ENCODE peak calls at places on chromosome 5, in four cellular contexts. V is K562, M is HepG2, W is GM12878. G is an unnamed sample.

GRCh38 chr5:127666043-127666716 is 17.3 kb downstream of the CTXN3 start:
- DNase-seq in V (no peak), M (no peak), W (no peak), G (no peak)

GRCh38 chr5:93305984-93306383 is 275.0 kb downstream of the NR2F1-AS1 start:
- DNase-seq in V (no peak), M (no peak), W (no peak), G (no peak)

GRCh38 chr5:75623846-75624245 is 12.6 kb downstream of the ANKDD1B start:
- DNase-seq in V (no peak), M (no peak), W (no peak), G (no peak)

GRCh38 chr5:72956324-72957140 is 691 bp downstream of the FCHO2 start:
- DNase-seq in V (peak; percentile 76), M (peak; percentile 29), W (no peak), G (peak; percentile 56)

GRCh38 chr5:167633931-167634341 is 657.5 kb upstream of the WWC1 start:
- DNase-seq in V (no peak), M (no peak), W (no peak), G (no peak)

GRCh38 chr5:131899686-131900085 is 45.8 kb downstream of the MEIKIN start:
- DNase-seq in V (no peak), M (no peak), W (no peak), G (no peak)

GRCh38 chr5:73612799-73613198 is 13.2 kb upstream of the ARHGEF28 start:
- DNase-seq in V (no peak), M (no peak), W (no peak), G (no peak)

GRCh38 chr5:179801304-179802206 is 5.1 kb downstream of the MGAT4B start:
- DNase-seq in V (peak; percentile 51), M (peak; percentile 40), W (no peak), G (peak; percentile 81)

GRCh38 chr5:130488252-130488651 is 584.0 kb downstream of the CHSY3 start:
- DNase-seq in V (no peak), M (no peak), W (no peak), G (no peak)

GRCh38 chr5:5340206-5340729 is 82.2 kb upstream of the ICE1 start:
- DNase-seq in V (peak; percentile 78), M (peak; percentile 73), W (no peak), G (peak; percentile 37)

GRCh38 chr5:59598547-59598874 is 295.0 kb downstream of the PDE4D start:
- DNase-seq in V (no peak), M (no peak), W (no peak), G (no peak)

GRCh38 chr5:132055808-132056609 is 4.4 kb upstream of the IL3 start:
- DNase-seq in V (no peak), M (no peak), W (no peak), G (no peak)

GRCh38 chr5:99441235-99441634 is 512.4 kb upstream of the CHD1 start:
- DNase-seq in V (no peak), M (no peak), W (no peak), G (no peak)

GRCh38 chr5:76583163-76584047 is 39.8 kb downstream of the F2RL2 start:
- DNase-seq in V (peak; percentile 34), M (no peak), W (no peak), G (no peak)

GRCh38 chr5:73030531-73030930 is 74.7 kb downstream of the FCHO2 start:
- DNase-seq in V (no peak), M (no peak), W (no peak), G (no peak)

GRCh38 chr5:133244242-133244641 is 192.4 kb downstream of the HSPA4 start:
- DNase-seq in V (no peak), M (peak; percentile 65), W (no peak), G (no peak)

GRCh38 chr5:147685991-147686390 is 96.5 kb downstream of the JAKMIP2 start:
- DNase-seq in V (no peak), M (no peak), W (no peak), G (no peak)

GRCh38 chr5:136453986-136454758 is 88.8 kb upstream of the TRPC7 start:
- DNase-seq in V (no peak), M (no peak), W (no peak), G (no peak)

GRCh38 chr5:79235578-79236363 is at the start of gene JMY:
- DNase-seq in V (peak; percentile 90), M (peak; percentile 75), W (no peak), G (peak; percentile 90)

GRCh38 chr5:68171101-68171558 is 44.4 kb upstream of the PIK3R1 start:
- DNase-seq in V (no peak), M (no peak), W (no peak), G (no peak)

GRCh38 chr5:142508027-142508426 is 177.9 kb downstream of the FGF1 start:
- DNase-seq in V (no peak), M (no peak), W (no peak), G (no peak)

GRCh38 chr5:142507528-142507927 is 178.4 kb downstream of the FGF1 start:
- DNase-seq in V (peak; percentile 13), M (peak; percentile 39), W (peak; percentile 3), G (no peak)

GRCh38 chr5:142508630-142509425 is 177.1 kb downstream of the FGF1 start:
- DNase-seq in V (peak; percentile 43), M (no peak), W (no peak), G (no peak)

GRCh38 chr5:142506046-142506445 is 179.8 kb downstream of the FGF1 start:
- DNase-seq in V (peak; percentile 14), M (no peak), W (no peak), G (no peak)

DNA sequence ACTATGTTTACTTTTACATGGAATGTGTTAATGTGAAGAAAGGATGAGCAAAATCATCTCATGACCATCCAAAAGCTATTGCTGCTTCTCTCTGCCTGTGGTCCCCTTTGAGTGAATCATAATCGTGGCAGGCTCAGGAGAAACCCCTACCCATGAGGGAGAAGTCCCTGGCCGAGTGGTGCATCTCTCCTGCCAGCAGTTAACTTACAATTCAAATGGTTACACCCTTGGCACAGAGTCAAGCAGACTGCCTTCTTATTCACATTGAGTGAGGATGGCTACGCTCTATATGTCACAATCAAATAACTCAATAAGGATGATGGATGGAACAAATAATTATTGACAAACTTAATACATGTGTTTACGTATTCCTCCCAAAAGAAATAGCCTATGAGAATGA is 179.1 kb downstream of the FGF1 start:
- DNase-seq in V (no peak), M (no peak), W (no peak), G (no peak)
- TF ChIP-seq FOXK2 in V (no peak), M (no peak), W (no peak), G (no peak)

GRCh38 chr5:35575578-35575977 is 42.1 kb upstream of the SPEF2 start:
- DNase-seq in V (no peak), M (no peak), W (no peak), G (no peak)
- TF ChIP-seq FOXK2 in V (no peak), M (no peak), W (no peak), G (no peak)

DNA sequence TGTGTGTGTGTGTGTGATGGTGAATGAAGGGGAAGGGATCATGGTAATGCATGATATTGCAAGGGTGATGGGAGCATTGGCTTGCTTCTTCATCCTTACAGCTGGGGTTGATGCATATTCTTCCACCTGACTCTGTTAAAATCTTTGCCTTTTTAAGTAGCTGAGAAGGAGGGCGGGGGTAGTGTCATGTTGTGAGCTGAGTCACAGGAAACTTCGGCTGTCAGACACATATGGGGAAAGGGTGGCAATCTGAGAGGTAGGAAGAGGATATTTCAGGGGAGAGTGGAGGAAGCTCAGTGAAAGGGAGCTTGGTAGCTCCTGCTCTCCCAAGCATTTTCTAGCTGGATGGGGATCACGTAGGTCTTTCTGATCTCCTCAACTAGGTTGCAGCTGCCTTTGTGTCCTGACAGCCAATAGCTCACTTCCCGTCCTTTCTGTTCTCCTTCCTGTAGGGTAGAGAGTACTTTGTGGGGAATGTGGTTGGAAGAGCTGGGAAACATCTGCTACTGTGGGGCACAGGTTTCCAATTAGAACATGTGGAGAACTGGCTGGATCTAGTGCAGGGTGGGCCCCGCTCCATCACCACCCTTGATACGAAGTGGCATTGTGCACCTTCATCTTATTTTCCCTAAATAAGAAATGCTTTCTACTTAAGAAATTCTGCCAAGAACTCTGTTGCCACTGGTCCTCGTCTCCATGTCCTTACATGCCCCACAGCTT is 18.1 kb upstream of the CLK4 start:
- DNase-seq in V (no peak), M (no peak), W (no peak), G (no peak)
- TF ChIP-seq FOXK2 in V (no peak), M (no peak), W (no peak), G (no peak)

DNA sequence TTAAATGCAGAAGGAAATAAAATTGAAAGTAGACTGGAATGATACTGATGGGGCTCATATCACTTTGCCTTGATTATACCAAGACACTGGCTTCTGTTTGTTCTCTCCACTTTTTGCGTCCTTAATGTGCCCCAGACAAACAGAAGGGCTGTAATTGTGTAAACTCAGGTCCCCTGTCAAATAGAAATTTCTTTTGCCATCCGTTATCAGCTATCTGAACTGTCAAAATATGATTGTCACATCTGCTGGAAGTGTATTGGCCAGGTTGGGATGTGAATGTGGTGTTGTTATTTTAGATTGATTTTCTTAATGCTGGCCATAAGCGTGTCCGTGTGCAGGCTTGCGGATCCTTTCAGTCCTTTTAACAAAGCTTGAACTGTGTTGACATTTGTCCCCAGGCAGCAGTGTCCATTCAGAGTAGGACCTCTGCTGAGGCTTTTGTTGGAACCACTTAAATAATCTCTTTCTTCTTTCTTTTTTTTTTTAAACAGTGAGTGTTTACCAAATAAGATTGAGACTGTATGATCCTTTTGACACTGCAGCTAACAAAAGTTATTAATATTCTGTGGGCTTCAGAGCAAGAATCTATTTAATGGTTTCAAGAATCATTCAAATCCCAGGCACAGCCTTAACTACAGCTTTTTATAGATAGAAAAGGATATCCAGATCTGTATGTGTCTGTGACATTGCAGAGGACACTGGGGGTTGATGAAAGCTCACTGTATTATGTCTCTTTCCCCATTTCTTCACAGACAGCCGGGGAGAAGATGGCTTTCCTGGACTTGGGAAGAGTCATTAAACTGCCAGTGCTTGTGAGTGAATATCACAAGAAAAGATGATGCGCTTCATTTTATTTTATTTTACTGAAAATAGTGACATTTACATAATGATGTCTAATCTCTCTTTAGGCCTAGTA is 171.7 kb downstream of the ZNF608 start:
- DNase-seq in V (no peak), M (no peak), W (no peak), G (no peak)
- TF ChIP-seq FOXK2 in V (no peak), M (no peak), W (no peak), G (no peak)

GRCh38 chr5:17398866-17399835 is 98.9 kb upstream of the TAF11L2 start:
- DNase-seq in V (no peak), M (no peak), W (no peak), G (no peak)

GRCh38 chr5:17400724-17401508 is 97.1 kb upstream of the TAF11L2 start:
- DNase-seq in V (no peak), M (no peak), W (no peak), G (no peak)

GRCh38 chr5:17399931-17400330 is 98.1 kb upstream of the TAF11L2 start:
- DNase-seq in V (no peak), M (no peak), W (no peak), G (no peak)

GRCh38 chr5:17396247-17396646 is 101.8 kb upstream of the TAF11L2 start:
- DNase-seq in V (no peak), M (no peak), W (no peak), G (no peak)

GRCh38 chr5:17398439-17398838 is 99.6 kb upstream of the TAF11L2 start:
- DNase-seq in V (peak; percentile 4), M (no peak), W (no peak), G (no peak)
- TF ChIP-seq FOXK2 in V (no peak), M (no peak), W (no peak), G (no peak)

GRCh38 chr5:89313804-89314588 is 431.0 kb upstream of the MEF2C start:
- DNase-seq in V (peak; percentile 75), M (no peak), W (peak; percentile 99), G (no peak)
- TF ChIP-seq FOXK2 in V (no peak), M (no peak), W (no peak), G (no peak)